ENCODE peak calls at places on chromosomes 13 and 19, in seven cellular contexts. O, A, Z, P, S, W and I are unnamed samples.

GRCh38 chr19:28526042-28526441 is 686.9 kb downstream of the UQCRFS1 start:
- DNase-seq in O (no peak), A (no peak), Z (no peak), P (no peak), S (no peak), W (no peak), I (no peak)

GRCh38 chr13:29849731-29850212 is 645 bp downstream of the UBL3 start:
- DNase-seq in O (peak), A (peak), Z (peak), P (peak), S (peak), W (peak), I (peak)

GRCh38 chr19:31448221-31448657 is 99.0 kb upstream of the TSHZ3 start:
- DNase-seq in O (no peak), A (no peak), Z (no peak), P (no peak), S (peak), W (peak), I (peak)

GRCh38 chr19:38650180-38650775 is 2.8 kb downstream of the ACTN4 start:
- DNase-seq in O (no peak), A (no peak), Z (no peak), P (no peak), S (no peak), W (peak), I (peak)

GRCh38 chr13:77820431-77821149 is 98.0 kb downstream of the EDNRB start:
- DNase-seq in O (peak), A (no peak), Z (no peak), P (no peak), S (no peak), W (no peak), I (no peak)

GRCh38 chr19:35141627-35142401 is 1.2 kb upstream of the FXYD7 start:
- DNase-seq in O (peak), A (no peak), Z (no peak), P (no peak), S (no peak), W (no peak), I (no peak)

GRCh38 chr13:33970746-33971145 is 152.8 kb downstream of the RFC3 start:
- DNase-seq in O (no peak), A (no peak), Z (no peak), P (no peak), S (no peak), W (no peak), I (no peak)

GRCh38 chr13:43136940-43137574 is 113.7 kb downstream of the DNAJC15 start:
- DNase-seq in O (no peak), A (no peak), Z (no peak), P (no peak), S (no peak), W (no peak), I (no peak)

GRCh38 chr19:17922138-17922537 is 10.7 kb upstream of the CCDC124 start:
- DNase-seq in O (no peak), A (no peak), Z (no peak), P (no peak), S (no peak), W (no peak), I (no peak)

GRCh38 chr19:56639217-56639616 is 3.7 kb upstream of the SMIM17 start:
- DNase-seq in O (no peak), A (no peak), Z (no peak), P (no peak), S (no peak), W (peak), I (peak)

GRCh38 chr19:18416778-18417249 is 2.4 kb upstream of the SSBP4 start:
- DNase-seq in O (peak), A (peak), Z (peak), P (peak), S (peak), W (peak), I (peak)

GRCh38 chr19:3033595-3034193 is 4.6 kb upstream of the TLE2 start:
- DNase-seq in O (no peak), A (no peak), Z (no peak), P (no peak), S (no peak), W (no peak), I (no peak)

GRCh38 chr13:34207334-34207733 is 389.4 kb downstream of the RFC3 start:
- DNase-seq in O (no peak), A (no peak), Z (no peak), P (no peak), S (peak), W (peak), I (peak)

GRCh38 chr19:46963093-46963734 is 56.4 kb upstream of the NPAS1 start:
- DNase-seq in O (peak), A (no peak), Z (no peak), P (no peak), S (peak), W (peak), I (peak)

GRCh38 chr19:28314771-28315170 is 898.2 kb downstream of the UQCRFS1 start:
- DNase-seq in O (no peak), A (no peak), Z (no peak), P (no peak), S (no peak), W (no peak), I (no peak)

GRCh38 chr13:95099541-95099940 is 201.7 kb downstream of the ABCC4 start:
- DNase-seq in O (no peak), A (no peak), Z (no peak), P (no peak), S (no peak), W (peak), I (peak)